ENCODE peak calls at places on chromosomes 2 and 18, in five cellular contexts. W is cardiac muscle cell, E is AG10803, U is ACHN, R is COR-L47. S is an unnamed sample.

GRCh38 chr2:45067859-45068642 is 58.8 kb upstream of the SIX2 start:
- DNase-seq in R (no peak), U (no peak), E (peak; percentile 29), W (peak; percentile 38), S (no peak)

GRCh38 chr2:15561574-15562344 is 625 bp upstream of the NBAS start:
- DNase-seq in U (peak; percentile 52), E (peak; percentile 34), R (peak; percentile 12), W (peak; percentile 51), S (peak; percentile 59)

GRCh38 chr2:48450256-48450655 is 79.7 kb upstream of the STON1 start:
- DNase-seq in E (no peak), W (no peak), U (no peak), R (no peak), S (peak; percentile 82)

GRCh38 chr2:69767034-69767433 is 25.1 kb downstream of the ANXA4 start:
- DNase-seq in U (no peak), R (no peak), W (no peak), E (peak; percentile 92), S (no peak)

GRCh38 chr2:55923091-55923977 is at the start of gene EFEMP1:
- DNase-seq in W (peak; percentile 71), U (peak; percentile 38), E (peak; percentile 40), R (peak; percentile 23), S (no peak)

GRCh38 chr2:19682493-19682892 is 219.3 kb downstream of the TTC32 start:
- DNase-seq in E (no peak), U (peak; percentile 86), R (no peak), W (no peak), S (no peak)

GRCh38 chr18:44740000-44740399 is 59.3 kb downstream of the SETBP1 start:
- DNase-seq in R (no peak), U (no peak), W (no peak), E (no peak), S (no peak)

GRCh38 chr18:11842562-11842961 is 8.7 kb upstream of the CHMP1B start:
- DNase-seq in R (no peak), U (no peak), W (no peak), E (no peak), S (no peak)

GRCh38 chr2:122663737-122664136 is 908.3 kb downstream of the TSN start:
- DNase-seq in R (peak; percentile 12), W (no peak), U (no peak), E (no peak), S (no peak)